ENCODE peak calls at places on chromosomes 4 and X, in four cellular contexts. B, A, Q and O are unnamed samples.

GRCh38 chr4:112860731-112861377 is 188.6 kb upstream of the ANK2 start:
- DNase-seq in B (no peak), A (no peak), Q (no peak), O (no peak)

GRCh38 chrX:118179161-118179560 is 62.6 kb upstream of the KLHL13 start:
- DNase-seq in Q (no peak), A (no peak), B (no peak), O (no peak)

GRCh38 chr4:121073672-121074386 is 1.5 kb upstream of the NDNF start:
- DNase-seq in A (no peak), Q (no peak), B (peak; percentile 64), O (no peak)

GRCh38 chr4:69832326-69833030 is 27.5 kb downstream of the SULT1E1 start:
- DNase-seq in B (peak; percentile 60), A (no peak), Q (no peak), O (no peak)

GRCh38 chr4:1049591-1049905 is 38.1 kb downstream of the FGFRL1 start:
- DNase-seq in A (no peak), B (no peak), Q (no peak), O (no peak)

GRCh38 chr4:189765271-189765670 is 175.4 kb upstream of the FRG1 start:
- DNase-seq in B (no peak), A (no peak), Q (no peak), O (no peak)

GRCh38 chr4:54550415-54551171 is 107.2 kb upstream of the KIT start:
- DNase-seq in Q (no peak), A (no peak), B (no peak), O (no peak)

GRCh38 chr4:2259541-2260267 is 2.2 kb downstream of the MXD4 start:
- DNase-seq in B (peak; percentile 39), Q (no peak), A (no peak), O (no peak)

GRCh38 chr4:156773648-156774357 is 197.8 kb downstream of the PDGFC start:
- DNase-seq in B (no peak), Q (no peak), A (no peak), O (no peak)

GRCh38 chrX:47498411-47498810 is 15.4 kb upstream of the ZNF41 start:
- DNase-seq in Q (no peak), B (no peak), A (no peak), O (no peak)

GRCh38 chr4:6372649-6373525 is 99.5 kb downstream of the PPP2R2C start:
- DNase-seq in A (no peak), B (peak; percentile 85), Q (no peak), O (no peak)

GRCh38 chrX:21658746-21659145 is 616 bp upstream of the KLHL34 start:
- DNase-seq in A (no peak), Q (no peak), B (no peak), O (no peak)

GRCh38 chrX:111875881-111876280 is at the start of gene TRPC5OS:
- DNase-seq in Q (no peak), A (no peak), B (no peak), O (no peak)

GRCh38 chr4:3516836-3517730 is 15.1 kb downstream of the LRPAP1 start:
- DNase-seq in B (no peak), A (no peak), Q (no peak), O (no peak)

GRCh38 chr4:6351246-6352000 is 81.8 kb downstream of the WFS1 start:
- DNase-seq in Q (no peak), B (no peak), A (no peak), O (no peak)

GRCh38 chr4:21387683-21388082 is 560.9 kb downstream of the KCNIP4 start:
- DNase-seq in A (no peak), Q (no peak), B (no peak), O (no peak)

GRCh38 chrX:34918091-34918736 is 24.4 kb upstream of the FAM47B start:
- DNase-seq in Q (no peak), B (no peak), A (no peak), O (no peak)

GRCh38 chr4:42460043-42460442 is 62.8 kb downstream of the SHISA3 start:
- DNase-seq in Q (no peak), B (no peak), A (no peak), O (no peak)

GRCh38 chrX:68372665-68373064 is 60.6 kb downstream of the OPHN1 start:
- DNase-seq in Q (no peak), A (no peak), B (no peak), O (no peak)

GRCh38 chr4:53908661-53909078 is 155.7 kb downstream of the CHIC2 start:
- DNase-seq in B (no peak), Q (no peak), A (peak; percentile 8), O (no peak)

GRCh38 chr4:61333490-61333889 is 133.4 kb downstream of the ADGRL3 start:
- DNase-seq in Q (no peak), A (no peak), B (no peak), O (no peak)

GRCh38 chrX:17595456-17596035 is 141.7 kb upstream of the SCML1 start:
- DNase-seq in A (no peak), B (no peak), Q (no peak), O (no peak)

GRCh38 chr4:113069212-113069892 is 19.9 kb downstream of the ANK2 start:
- DNase-seq in A (no peak), B (no peak), Q (no peak), O (no peak)

GRCh38 chrX:105658136-105658535 is 164.2 kb upstream of the NRK start:
- DNase-seq in Q (no peak), B (no peak), A (no peak), O (no peak)

GRCh38 chrX:119040432-119040831 is 32.4 kb upstream of the CT47C1 start:
- DNase-seq in B (peak; percentile 43), Q (no peak), A (no peak), O (no peak)

GRCh38 chr4:30536231-30536630 is 183.9 kb upstream of the PCDH7 start:
- DNase-seq in Q (no peak), B (no peak), A (no peak), O (no peak)

GRCh38 chr4:105198541-105198940 is 51.9 kb downstream of the TET2 start:
- DNase-seq in A (no peak), B (no peak), Q (no peak), O (no peak)

GRCh38 chr4:1763550-1764080 is 29.5 kb upstream of the FGFR3 start:
- DNase-seq in Q (no peak), B (peak; percentile 79), A (no peak), O (no peak)

GRCh38 chrX:154599531-154599930 is 14.6 kb downstream of the CTAG1A start:
- DNase-seq in Q (no peak), B (no peak), A (no peak), O (no peak)